ENCODE peak calls at places on chromosome 22, in five cellular contexts. F, I, Z, C and B are unnamed samples.

GRCh38 chr22:30435674-30436126 is 10.1 kb downstream of the MTFP1 start:
- DNase-seq in F (no peak), I (no peak), Z (no peak), C (no peak), B (no peak)

GRCh38 chr22:50244420-50245213 is at the start of gene TUBGCP6:
- DNase-seq in F (peak), I (peak), Z (peak), C (peak), B (peak)

GRCh38 chr22:34592341-34592740 is 473.6 kb upstream of the ISX start:
- DNase-seq in F (no peak), I (no peak), Z (no peak), C (no peak), B (no peak)

GRCh38 chr22:23060612-23061400 is 9.5 kb upstream of the GNAZ start:
- DNase-seq in F (peak), I (no peak), Z (no peak), C (no peak), B (no peak)

GRCh38 chr22:30045901-30046715 is 34.2 kb upstream of the HORMAD2 start:
- DNase-seq in F (no peak), I (no peak), Z (no peak), C (no peak), B (peak)

GRCh38 chr22:49962751-49963646 is 2.4 kb downstream of the PIM3 start:
- DNase-seq in F (no peak), I (no peak), Z (peak), C (peak), B (peak)

GRCh38 chr22:40436460-40437431 is 66.4 kb downstream of the SGSM3 start:
- DNase-seq in F (peak), I (peak), Z (no peak), C (no peak), B (no peak)

GRCh38 chr22:37525073-37525745 is 6.0 kb upstream of the CARD10 start:
- DNase-seq in F (peak), I (peak), Z (no peak), C (no peak), B (no peak)

GRCh38 chr22:17951315-17951714 is 73.0 kb downstream of the MICAL3 start:
- DNase-seq in F (no peak), I (no peak), Z (no peak), C (no peak), B (no peak)

GRCh38 chr22:21612858-21613257 is 17.0 kb downstream of the YDJC start:
- DNase-seq in F (no peak), I (no peak), Z (no peak), C (no peak), B (no peak)

GRCh38 chr22:37056246-37056645 is 4.7 kb downstream of the KCTD17 start:
- DNase-seq in F (no peak), I (no peak), Z (no peak), C (no peak), B (no peak)

GRCh38 chr22:42973536-42973881 is 41.4 kb downstream of the PACSIN2 start:
- DNase-seq in F (no peak), I (no peak), Z (no peak), C (no peak), B (no peak)

GRCh38 chr22:36409911-36410756 is 22.4 kb upstream of the MYH9 start:
- DNase-seq in F (no peak), I (no peak), Z (peak), C (no peak), B (peak)

GRCh38 chr22:23182289-23183106 is 2.2 kb downstream of the BCR start:
- DNase-seq in F (no peak), I (no peak), Z (no peak), C (no peak), B (no peak)

GRCh38 chr22:36331306-36331911 is 56.4 kb downstream of the MYH9 start:
- DNase-seq in F (peak), I (peak), Z (peak), C (no peak), B (peak)

GRCh38 chr22:37517826-37518450 is 1.3 kb downstream of the CARD10 start:
- DNase-seq in F (no peak), I (no peak), Z (no peak), C (no peak), B (no peak)

GRCh38 chr22:47130883-47131610 is 368.6 kb downstream of the TBC1D22A start:
- DNase-seq in F (no peak), I (no peak), Z (no peak), C (no peak), B (no peak)

GRCh38 chr22:17743661-17744411 is 30.4 kb downstream of the BID start:
- DNase-seq in F (no peak), I (no peak), Z (no peak), C (no peak), B (no peak)

GRCh38 chr22:31092161-31092560 is 11.0 kb downstream of the SMTN start:
- DNase-seq in F (peak), I (no peak), Z (no peak), C (no peak), B (no peak)

GRCh38 chr22:37328017-37328416 is 45.7 kb downstream of the CYTH4 start:
- DNase-seq in F (no peak), I (no peak), Z (no peak), C (no peak), B (no peak)

GRCh38 chr22:17205432-17205831 is 13.8 kb downstream of the ADA2 start:
- DNase-seq in F (no peak), I (no peak), Z (no peak), C (no peak), B (no peak)

GRCh38 chr22:34878996-34879395 is 187.0 kb upstream of the ISX start:
- DNase-seq in F (no peak), I (no peak), Z (no peak), C (no peak), B (no peak)

GRCh38 chr22:24030186-24030702 is 19.1 kb downstream of the CABIN1 start:
- DNase-seq in F (no peak), I (no peak), Z (no peak), C (no peak), B (no peak)

GRCh38 chr22:38141574-38141973 is 31.1 kb upstream of the BAIAP2L2 start:
- DNase-seq in F (no peak), I (no peak), Z (no peak), C (no peak), B (peak)

GRCh38 chr22:29265929-29266328 is 1.9 kb downstream of the RHBDD3 start:
- DNase-seq in F (peak), I (no peak), Z (peak), C (no peak), B (no peak)

GRCh38 chr22:31139866-31140716 is at the start of gene PLA2G3:
- DNase-seq in F (peak), I (no peak), Z (peak), C (no peak), B (no peak)

GRCh38 chr22:40922484-40923303 is 28.5 kb upstream of the RBX1 start:
- DNase-seq in F (peak), I (peak), Z (no peak), C (no peak), B (no peak)

GRCh38 chr22:36928181-36928580 is 14.8 kb downstream of the CSF2RB start:
- DNase-seq in F (peak), I (no peak), Z (no peak), C (no peak), B (no peak)

GRCh38 chr22:27133951-27134664 is 476.7 kb downstream of the MIAT start:
- DNase-seq in F (no peak), I (peak), Z (no peak), C (no peak), B (peak)

GRCh38 chr22:23781533-23781932 is 5.2 kb upstream of the SMARCB1 start:
- DNase-seq in F (no peak), I (peak), Z (no peak), C (no peak), B (no peak)

GRCh38 chr22:24325105-24325757 is 54.6 kb downstream of the SPECC1L start:
- DNase-seq in F (peak), I (peak), Z (no peak), C (no peak), B (no peak)

GRCh38 chr22:41683616-41684015 is 5.1 kb downstream of the SNU13 start:
- DNase-seq in F (no peak), I (no peak), Z (no peak), C (no peak), B (no peak)

GRCh38 chr22:40463017-40463631 is 92.7 kb downstream of the SGSM3 start:
- DNase-seq in F (no peak), I (no peak), Z (no peak), C (no peak), B (no peak)

GRCh38 chr22:36726007-36726380 is 22.4 kb upstream of the CACNG2 start:
- DNase-seq in F (no peak), I (no peak), Z (no peak), C (no peak), B (peak)

GRCh38 chr22:49971232-49972162 is 10.9 kb downstream of the PIM3 start:
- DNase-seq in F (peak), I (peak), Z (peak), C (peak), B (peak)

GRCh38 chr22:17108256-17109112 is 12.7 kb downstream of the TMEM121B start:
- DNase-seq in F (no peak), I (no peak), Z (no peak), C (no peak), B (no peak)

GRCh38 chr22:42190274-42190673 is 59.7 kb upstream of the CYP2D6 start:
- DNase-seq in F (no peak), I (no peak), Z (no peak), C (no peak), B (no peak)

GRCh38 chr22:49676783-49677494 is 150.7 kb downstream of the BRD1 start:
- DNase-seq in F (no peak), I (no peak), Z (no peak), C (no peak), B (peak)

GRCh38 chr22:48366591-48366990 is 1461.1 kb downstream of the BRD1 start:
- DNase-seq in F (no peak), I (no peak), Z (no peak), C (no peak), B (peak)

GRCh38 chr22:48366056-48366455 is 1461.6 kb downstream of the BRD1 start:
- DNase-seq in F (no peak), I (no peak), Z (no peak), C (no peak), B (peak)

GRCh38 chr22:48362736-48363404 is 1464.8 kb downstream of the BRD1 start:
- DNase-seq in F (no peak), I (no peak), Z (no peak), C (no peak), B (peak)

GRCh38 chr22:48367731-48368130 is 1459.9 kb downstream of the BRD1 start:
- DNase-seq in F (peak), I (no peak), Z (no peak), C (no peak), B (no peak)

DNA sequence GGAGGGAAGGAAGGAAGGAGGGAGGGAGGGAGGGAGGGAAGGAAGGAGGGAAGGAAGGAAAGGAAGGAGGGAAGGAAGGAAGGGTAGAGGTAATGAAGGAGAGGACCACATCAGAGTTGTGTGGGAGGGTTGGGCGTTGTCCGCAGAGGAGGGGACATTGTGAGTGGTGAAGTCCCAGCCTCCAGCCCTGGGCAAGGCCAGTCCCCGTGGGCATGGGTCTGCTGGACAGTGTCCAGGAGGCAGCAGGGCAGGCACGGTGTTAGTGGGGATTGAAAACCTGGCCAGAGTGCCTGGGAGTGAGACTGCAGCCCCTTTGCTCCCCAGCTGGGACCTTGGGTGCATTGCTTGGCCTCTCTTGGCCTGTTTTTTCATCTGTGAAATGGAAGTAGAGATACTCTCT is 1462.3 kb downstream of the BRD1 start:
- DNase-seq in F (no peak), I (no peak), Z (no peak), C (no peak), B (no peak)
- TF ChIP-seq CTCF in F (no peak), I (no peak), Z (no peak), C (no peak), B (no peak)

DNA sequence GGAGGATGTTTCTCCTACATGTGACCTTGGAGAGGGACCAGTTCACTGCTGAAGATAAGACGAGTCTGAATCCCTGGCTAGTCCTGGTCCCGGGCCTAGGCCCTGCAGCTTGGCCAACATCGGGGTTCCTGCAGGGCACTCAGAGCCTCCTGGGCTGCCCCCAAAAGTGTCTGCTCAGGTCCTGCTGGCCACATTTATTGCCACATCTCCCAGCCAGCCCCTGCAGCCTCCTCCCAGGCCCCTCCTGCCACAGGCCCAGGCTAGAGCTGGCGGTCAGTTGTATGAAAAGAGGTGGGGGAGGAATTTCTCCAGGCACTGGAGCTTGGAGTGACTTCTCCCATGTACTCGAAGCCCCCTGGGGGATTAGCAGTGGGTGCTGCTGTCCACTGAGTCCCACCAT is 56.5 kb upstream of the PPARA start:
- DNase-seq in F (no peak), I (no peak), Z (no peak), C (no peak), B (no peak)
- TF ChIP-seq EP300 in F (no peak), I (no peak), Z (no peak), C (no peak), B (no peak)

GRCh38 chr22:20439556-20439927 is 1.9 kb upstream of the SCARF2 start:
- DNase-seq in F (no peak), I (no peak), Z (peak), C (no peak), B (peak)

GRCh38 chr22:20439928-20440575 is 2.4 kb upstream of the SCARF2 start:
- DNase-seq in F (no peak), I (no peak), Z (no peak), C (no peak), B (peak)

GRCh38 chr22:20438066-20438677 is 547 bp upstream of the SCARF2 start:
- DNase-seq in F (no peak), I (no peak), Z (no peak), C (no peak), B (peak)

GRCh38 chr22:20437253-20438065 is at the start of gene SCARF2:
- DNase-seq in F (peak), I (no peak), Z (peak), C (no peak), B (peak)

DNA sequence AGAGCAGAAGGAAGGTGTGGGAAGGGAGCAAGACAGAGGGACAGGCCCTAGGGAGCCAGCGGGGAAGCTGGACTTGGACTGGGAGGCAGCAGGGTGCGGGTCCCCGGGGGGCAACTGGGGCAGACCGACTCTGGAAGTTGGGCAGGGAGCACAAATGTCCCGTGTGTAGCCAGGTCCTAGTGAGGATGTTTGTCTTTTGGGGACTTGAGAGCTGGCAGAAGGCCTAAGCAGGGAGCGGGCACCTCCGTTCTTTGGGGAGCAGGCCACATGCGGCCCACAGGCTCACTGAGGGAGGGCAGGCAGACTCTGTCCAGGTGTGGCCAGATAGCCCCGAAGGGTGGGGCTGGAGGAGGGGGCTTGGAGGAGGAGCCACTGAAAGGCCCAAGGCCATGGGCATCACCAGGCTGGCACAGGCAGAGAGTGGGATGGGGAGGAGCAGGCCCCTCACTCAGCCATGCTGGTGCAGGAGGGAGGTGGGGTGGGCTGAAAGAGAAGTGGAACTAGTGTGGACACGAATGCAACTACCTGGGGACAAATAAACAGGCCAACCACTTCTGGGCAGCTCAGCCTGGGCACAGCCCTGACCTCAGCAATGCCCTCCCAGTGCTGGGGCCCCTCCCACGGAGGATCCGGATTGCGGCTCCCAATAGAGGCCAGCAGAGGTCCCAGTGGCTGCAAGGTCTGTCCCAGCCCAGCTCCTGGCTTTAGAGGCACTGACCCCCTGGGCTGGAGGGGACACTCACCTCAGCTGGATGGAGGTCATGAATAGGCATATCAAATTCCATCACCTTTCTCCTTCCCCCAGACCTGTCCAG is 1.3 kb upstream of the SCARF2 start:
- DNase-seq in F (peak), I (no peak), Z (peak), C (no peak), B (peak)
- TF ChIP-seq CTCF in F (peak), I (no peak), Z (no peak), C (no peak), B (no peak)

DNA sequence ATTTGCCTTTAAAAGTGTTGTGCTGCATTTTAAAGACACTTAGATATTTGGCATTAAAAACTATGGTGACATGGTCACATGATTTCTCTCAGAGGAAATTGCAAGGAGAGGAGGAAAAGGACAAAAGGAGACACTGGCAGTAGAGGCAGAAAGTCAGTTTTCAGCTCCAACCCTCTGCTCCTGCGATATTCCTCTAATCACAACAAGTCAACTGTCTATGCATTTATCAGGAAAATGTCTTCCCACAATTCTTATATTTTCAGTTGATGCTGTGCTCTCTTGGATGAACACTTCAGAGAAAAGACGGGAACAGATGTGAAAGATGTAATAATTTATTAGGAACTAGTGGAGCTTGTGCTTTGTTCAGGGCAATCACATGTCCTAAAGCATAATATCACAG is 340.7 kb upstream of the PITPNB start:
- DNase-seq in F (no peak), I (no peak), Z (no peak), C (no peak), B (no peak)
- TF ChIP-seq EP300 in F (no peak), I (no peak), Z (no peak), C (no peak), B (no peak)

GRCh38 chr22:44567846-44568493 is 69.9 kb upstream of the RTL6 start:
- DNase-seq in F (no peak), I (no peak), Z (no peak), C (no peak), B (peak)
- TF ChIP-seq CTCF in F (peak), I (peak), Z (peak), C (no peak), B (peak)

GRCh38 chr22:32618461-32619140 is 144.0 kb downstream of the FBXO7 start:
- DNase-seq in F (no peak), I (no peak), Z (no peak), C (peak), B (peak)
- TF ChIP-seq EP300 in F (no peak), I (no peak), Z (peak), C (peak), B (peak)

GRCh38 chr22:39181778-39182177 is 29.3 kb upstream of the CBX7 start:
- DNase-seq in F (no peak), I (no peak), Z (no peak), C (no peak), B (no peak)

GRCh38 chr22:39182478-39183030 is 30.1 kb upstream of the CBX7 start:
- DNase-seq in F (no peak), I (no peak), Z (no peak), C (no peak), B (no peak)

GRCh38 chr22:39184586-39185577 is 32.4 kb upstream of the CBX7 start:
- DNase-seq in F (no peak), I (no peak), Z (no peak), C (no peak), B (peak)

GRCh38 chr22:39185601-39186012 is 33.1 kb upstream of the CBX7 start:
- DNase-seq in F (no peak), I (no peak), Z (no peak), C (peak), B (peak)

DNA sequence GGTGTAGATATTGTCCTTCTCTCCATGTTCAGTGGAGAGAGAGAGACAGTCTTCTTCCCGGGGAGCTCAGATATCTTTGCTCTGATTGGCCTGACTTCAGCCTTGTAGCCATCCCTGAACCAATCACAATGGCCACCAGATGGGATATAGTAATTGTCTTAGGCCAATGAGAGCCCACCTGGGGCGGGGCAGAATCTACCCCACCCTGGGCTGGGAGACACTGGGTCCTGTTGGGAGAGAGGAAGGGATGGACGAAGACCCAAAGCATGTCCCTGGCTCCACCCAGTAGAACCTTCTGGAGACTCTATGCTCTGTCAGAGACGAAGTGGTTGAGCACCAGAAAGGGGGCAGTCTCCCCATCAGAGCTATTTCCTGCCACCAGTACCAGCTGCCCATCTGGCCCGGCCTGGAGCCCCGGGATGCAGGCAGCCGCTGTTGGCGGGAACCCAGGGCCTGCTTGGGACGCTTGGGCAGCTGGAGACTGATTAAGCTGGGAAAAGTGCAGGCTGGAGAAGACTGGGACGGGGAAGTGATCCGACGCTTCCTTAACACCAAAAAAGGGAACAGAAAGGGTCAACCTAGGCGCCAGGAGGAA is 31.6 kb upstream of the CBX7 start:
- DNase-seq in F (no peak), I (no peak), Z (no peak), C (no peak), B (no peak)
- TF ChIP-seq CTCF in F (no peak), I (no peak), Z (no peak), C (no peak), B (no peak)